ENCODE peak calls at places on chromosomes 12 and 14, in ten cellular contexts. V is choroid plexus epithelial cell, N is esophagus squamous epithelium, F is sigmoid colon, Q is tibial artery, C is astrocyte of the spinal cord, Y is BE2C, E is PC-9, X is fibroblast of lung, H is HepG2. T is an unnamed sample.

GRCh38 chr14:68076451-68076850 is 256.9 kb downstream of the RAD51B start:
- DNase-seq in E (no peak), Y (no peak), Q (no peak), X (peak), F (no peak), N (no peak), H (peak), C (peak), V (peak), T (peak)

GRCh38 chr12:100942984-100943749 is 148.6 kb downstream of the ANO4 start:
- DNase-seq in V (peak), Y (no peak), C (no peak), X (peak), F (no peak), E (no peak), H (no peak), Q (no peak), N (no peak), T (no peak)

GRCh38 chr14:37599527-37600368 is 4.3 kb downstream of the TTC6 start:
- DNase-seq in N (no peak), H (no peak), Q (no peak), V (no peak), C (no peak), Y (no peak), X (no peak), F (no peak), E (no peak), T (no peak)

GRCh38 chr12:7099290-7099996 is 7.2 kb upstream of the C1R start:
- DNase-seq in H (no peak), X (no peak), N (no peak), V (no peak), Q (peak), E (no peak), C (no peak), Y (no peak), F (peak), T (no peak)

GRCh38 chr14:54589076-54589475 is 22.1 kb downstream of the SAMD4A start:
- DNase-seq in X (peak), H (no peak), C (no peak), Y (no peak), F (no peak), Q (no peak), N (no peak), V (no peak), E (no peak), T (peak)

GRCh38 chr14:22510527-22511110 is 78.4 kb downstream of the DAD1 start:
- DNase-seq in Y (no peak), H (no peak), F (no peak), E (no peak), X (peak), C (peak), V (peak), N (no peak), Q (no peak), T (no peak)

GRCh38 chr14:92553456-92553855 is 39.9 kb downstream of the RIN3 start:
- DNase-seq in F (no peak), C (peak), N (no peak), E (no peak), Q (no peak), V (peak), H (no peak), X (peak), Y (no peak), T (peak)

GRCh38 chr14:61330511-61330910 is 9.1 kb downstream of the PRKCH start:
- DNase-seq in V (no peak), X (no peak), F (no peak), Q (no peak), N (no peak), Y (no peak), C (no peak), E (no peak), H (no peak), T (no peak)

GRCh38 chr12:27779416-27779815 is 617 bp upstream of the KLHL42 start:
- DNase-seq in H (peak), X (peak), F (peak), Q (peak), N (no peak), C (peak), Y (peak), V (peak), E (peak), T (peak)

GRCh38 chr12:27422697-27423096 is 23.8 kb upstream of the SMCO2 start:
- DNase-seq in V (no peak), X (no peak), C (no peak), E (no peak), N (no peak), Q (no peak), Y (no peak), F (no peak), H (no peak), T (no peak)

GRCh38 chr12:4293299-4293941 is 19.9 kb downstream of the CCND2 start:
- DNase-seq in H (no peak), E (no peak), X (no peak), N (no peak), F (no peak), C (no peak), V (no peak), Q (peak), Y (no peak), T (peak)

GRCh38 chr14:100692859-100693558 is 33.7 kb upstream of the DLK1 start:
- DNase-seq in H (peak), N (no peak), E (peak), Q (no peak), C (peak), V (peak), X (peak), Y (no peak), F (no peak), T (peak)

GRCh38 chr14:105059035-105059916 is 6.0 kb downstream of the GPR132 start:
- DNase-seq in V (no peak), E (no peak), X (peak), C (no peak), N (no peak), Y (no peak), F (no peak), Q (no peak), H (no peak), T (peak)

GRCh38 chr14:76768671-76769500 is 7.6 kb downstream of the VASH1 start:
- DNase-seq in Q (peak), Y (no peak), V (no peak), H (no peak), N (no peak), X (no peak), E (no peak), F (no peak), C (no peak), T (no peak)

GRCh38 chr12:26465419-26466097 is 270.2 kb downstream of the SSPN start:
- DNase-seq in V (peak), Y (peak), C (no peak), E (no peak), H (no peak), F (no peak), X (no peak), Q (no peak), N (no peak), T (peak)

GRCh38 chr14:99508896-99509629 is 27.9 kb downstream of the CCNK start:
- DNase-seq in Y (no peak), E (no peak), X (no peak), H (no peak), C (no peak), V (no peak), Q (no peak), F (no peak), N (no peak), T (no peak)

DNA sequence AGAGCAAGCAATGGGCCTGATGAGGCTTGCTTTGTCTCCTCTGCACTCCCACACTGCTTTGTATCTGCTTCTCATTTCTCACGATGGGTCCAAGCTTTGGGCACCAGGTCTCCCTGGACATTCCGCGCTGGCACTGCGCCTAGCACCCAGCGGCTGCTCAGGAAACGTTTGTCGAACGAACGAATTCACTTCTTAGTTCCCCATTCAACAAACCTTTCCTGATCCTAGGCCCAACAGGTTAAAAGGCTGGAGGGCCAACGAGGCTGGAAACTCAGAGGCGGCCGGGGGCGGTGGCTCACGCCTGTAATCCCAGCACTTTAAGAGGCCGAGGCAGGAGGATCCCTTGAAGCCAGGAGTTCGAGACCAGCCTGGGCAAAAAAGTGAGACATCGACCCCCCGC is 1.0 kb upstream of the GLRX5 start:
- DNase-seq in Y (no peak), H (no peak), F (no peak), C (no peak), V (no peak), N (no peak), Q (no peak), E (no peak), X (no peak), T (no peak)
- H3K4me3 ChIP-seq in Y (peak), H (peak), F (peak), C (peak), V (peak), N (peak), Q (peak), E (peak), X (peak), T (peak)

DNA sequence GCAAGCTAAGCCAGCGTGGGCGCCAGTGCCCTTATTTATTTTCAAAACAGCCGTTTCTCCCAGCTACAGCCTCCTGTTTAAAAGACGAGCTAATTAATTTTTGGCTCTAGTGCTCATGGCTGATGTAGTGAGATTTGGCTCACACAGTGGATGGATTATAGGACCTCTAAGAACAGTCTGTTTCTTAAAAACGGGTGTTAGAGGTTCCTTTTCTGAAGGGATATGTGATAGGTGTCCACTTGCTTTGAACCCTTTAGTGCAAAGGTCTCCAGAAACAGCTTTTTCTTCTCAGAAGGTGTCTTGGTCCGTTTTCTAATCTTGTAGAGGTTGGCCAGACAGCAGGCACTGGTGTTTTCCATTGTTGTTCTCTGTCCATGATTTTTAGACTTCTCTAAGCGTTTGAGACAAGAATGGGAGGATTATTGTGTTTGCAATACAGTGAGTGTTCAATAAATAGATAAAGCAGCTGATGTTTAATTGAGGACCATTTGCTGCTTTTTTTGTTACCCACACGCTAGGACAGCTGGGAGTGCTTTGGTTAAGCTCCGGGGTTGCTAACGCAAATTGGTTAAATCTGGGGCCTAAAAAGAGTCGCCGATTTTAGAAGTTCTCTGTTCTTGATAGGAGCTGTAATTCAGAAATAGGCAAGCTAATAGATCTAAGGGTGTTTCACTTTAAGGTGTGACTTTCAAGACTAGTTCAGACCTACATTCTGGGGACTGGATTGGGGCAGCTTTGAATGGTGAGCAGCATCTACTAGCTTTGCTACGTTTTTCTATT is 1.0 kb downstream of the BORCS5 start:
- DNase-seq in F (no peak), V (no peak), C (peak), N (no peak), X (peak), Y (no peak), E (no peak), H (no peak), Q (no peak), T (peak)
- TF ChIP-seq CTCF in F (no peak), V (no peak), C (no peak), N (no peak), X (no peak), Y (no peak), E (no peak), H (no peak), Q (no peak), T (no peak)

DNA sequence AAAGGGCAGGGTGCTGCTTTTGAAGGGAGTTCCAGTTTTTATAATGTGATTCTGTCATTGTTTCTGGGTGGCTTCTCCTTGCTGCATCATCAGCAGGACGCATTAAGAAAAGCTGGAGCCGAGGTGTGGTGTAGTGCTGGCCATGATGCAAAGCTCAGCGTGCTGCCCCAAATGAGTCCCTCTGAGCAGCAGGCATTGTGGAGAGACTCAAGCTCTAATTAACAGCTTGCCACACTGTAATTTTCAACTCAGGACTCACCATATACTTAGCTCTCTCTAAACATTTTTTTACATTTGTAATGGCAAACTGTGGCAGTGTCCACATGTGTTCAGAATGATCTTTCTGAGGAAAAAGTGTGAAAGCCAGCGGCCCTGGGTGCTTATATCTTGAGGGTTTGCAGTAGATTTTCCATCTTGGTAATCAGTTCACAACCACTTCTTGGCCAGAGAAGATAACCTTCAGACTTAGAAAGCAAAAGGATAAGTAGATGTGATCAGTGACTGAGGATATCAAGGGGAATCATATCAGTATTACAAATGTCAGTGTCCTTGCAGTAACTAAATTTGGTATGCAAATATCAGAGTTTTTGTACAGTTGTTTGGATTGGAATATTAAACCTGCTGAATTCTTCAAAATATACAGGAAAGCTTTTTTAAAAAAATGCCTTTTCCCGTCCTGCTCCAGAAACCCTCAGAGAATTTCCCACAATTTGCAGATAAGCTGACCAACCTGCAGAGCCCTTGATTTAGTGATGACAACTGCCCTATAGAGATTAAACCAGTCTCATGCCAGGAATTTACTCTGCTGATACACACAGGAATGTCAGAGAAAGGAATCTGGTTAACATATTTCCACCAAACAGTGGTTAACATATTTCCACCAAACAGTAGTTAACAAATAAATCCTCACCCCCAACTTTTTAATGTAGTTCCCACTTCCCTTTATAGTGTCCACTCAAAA is 63.6 kb downstream of the DAAM1 start:
- DNase-seq in V (peak), X (peak), Y (no peak), Q (no peak), E (no peak), H (no peak), F (no peak), N (no peak), C (peak), T (no peak)
- H3K4me3 ChIP-seq in V (no peak), X (no peak), Y (no peak), Q (no peak), E (no peak), H (no peak), F (no peak), N (no peak), C (no peak), T (no peak)

DNA sequence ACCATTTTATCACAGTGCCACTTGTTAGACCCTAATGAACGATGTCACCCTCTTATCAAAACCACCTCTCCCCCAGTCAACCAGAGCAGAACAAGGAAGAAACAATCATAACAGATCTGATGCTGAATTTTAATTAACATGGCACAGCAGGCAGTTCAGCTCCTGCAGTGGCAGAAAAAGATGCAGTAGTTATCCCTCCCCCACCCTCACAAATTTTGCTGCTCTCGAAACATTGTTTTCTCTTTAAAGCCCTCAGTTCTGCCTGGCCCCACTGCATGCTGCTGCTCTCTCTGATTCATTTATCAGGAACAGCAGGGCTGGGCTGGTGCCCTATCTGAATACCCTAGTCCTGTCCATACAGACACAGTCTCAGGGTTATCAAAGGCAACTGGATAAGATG is 12.3 kb downstream of the CCDC175 start:
- DNase-seq in E (no peak), V (no peak), X (no peak), Q (no peak), C (no peak), N (no peak), F (no peak), Y (no peak), H (no peak), T (no peak)
- TF ChIP-seq CTCF in E (no peak), V (no peak), X (no peak), Q (no peak), C (no peak), N (no peak), F (no peak), Y (no peak), H (no peak), T (no peak)

DNA sequence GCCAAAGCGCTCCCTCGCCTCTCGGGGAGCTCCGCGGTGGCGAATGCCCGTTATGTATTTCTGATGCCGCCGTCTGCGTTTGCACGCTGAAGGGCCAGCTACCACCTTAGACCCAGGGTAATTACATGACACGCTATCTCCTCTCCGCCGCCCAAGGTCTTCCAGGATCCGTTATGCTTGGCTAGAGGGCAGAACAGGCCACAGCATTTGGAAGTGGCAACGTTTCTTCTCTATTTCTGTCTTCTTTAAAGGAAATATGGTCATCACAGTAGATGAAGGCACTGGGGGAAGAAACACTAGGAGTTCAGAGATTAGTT is 854 bp upstream of the MDGA2 start:
- DNase-seq in X (no peak), F (no peak), H (no peak), Y (no peak), E (no peak), C (no peak), N (no peak), Q (no peak), V (no peak), T (no peak)
- H3K4me3 ChIP-seq in X (no peak), F (peak), H (no peak), Y (peak), E (no peak), C (peak), N (no peak), Q (no peak), V (peak), T (no peak)

T was measured in fibroblast of mammary gland.